ENCODE peak calls at places on chromosomes 5 and 9, in five cellular contexts. One of them, this sample, is unnamed.

GRCh38 chr5:142865631-142866030 is 95.5 kb downstream of the ARHGAP26 start:
- DNase-seq in upper lobe of right lung: no peak
- DNase-seq in amniotic stem cell: no peak
- DNase-seq in activated naive CD4-positive, alpha-beta T cell: no peak
- DNase-seq in fibroblast of mammary gland: no peak
- DNase-seq in this sample: no peak

GRCh38 chr9:85208666-85209065 is 533.1 kb downstream of the AGTPBP1 start:
- DNase-seq in upper lobe of right lung: no peak
- DNase-seq in amniotic stem cell: no peak
- DNase-seq in activated naive CD4-positive, alpha-beta T cell: no peak
- DNase-seq in fibroblast of mammary gland: no peak
- DNase-seq in this sample: no peak

GRCh38 chr5:78537821-78538220 is 110.8 kb downstream of the LHFPL2 start:
- DNase-seq in upper lobe of right lung: no peak
- DNase-seq in amniotic stem cell: no peak
- DNase-seq in activated naive CD4-positive, alpha-beta T cell: no peak
- DNase-seq in fibroblast of mammary gland: peak; percentile 75
- DNase-seq in this sample: no peak

GRCh38 chr9:6680797-6681146 is 35.2 kb upstream of the GLDC start:
- DNase-seq in upper lobe of right lung: peak; percentile 90
- DNase-seq in amniotic stem cell: no peak
- DNase-seq in activated naive CD4-positive, alpha-beta T cell: peak; percentile 64
- DNase-seq in fibroblast of mammary gland: peak; percentile 26
- DNase-seq in this sample: no peak

GRCh38 chr9:28093141-28093540 is 519.9 kb upstream of the C9orf72 start:
- DNase-seq in upper lobe of right lung: no peak
- DNase-seq in amniotic stem cell: no peak
- DNase-seq in activated naive CD4-positive, alpha-beta T cell: no peak
- DNase-seq in fibroblast of mammary gland: no peak
- DNase-seq in this sample: no peak

GRCh38 chr9:4986291-4986690 is 1.2 kb downstream of the JAK2 start:
- DNase-seq in upper lobe of right lung: no peak
- DNase-seq in amniotic stem cell: no peak
- DNase-seq in activated naive CD4-positive, alpha-beta T cell: no peak
- DNase-seq in fibroblast of mammary gland: peak; percentile 22
- DNase-seq in this sample: no peak

GRCh38 chr5:136021016-136021405 is 7.8 kb upstream of the TGFBI start:
- DNase-seq in upper lobe of right lung: no peak
- DNase-seq in amniotic stem cell: no peak
- DNase-seq in activated naive CD4-positive, alpha-beta T cell: no peak
- DNase-seq in fibroblast of mammary gland: peak; percentile 80
- DNase-seq in this sample: no peak

GRCh38 chr5:163789870-163790269 is 284.5 kb downstream of the MAT2B start:
- DNase-seq in upper lobe of right lung: no peak
- DNase-seq in amniotic stem cell: no peak
- DNase-seq in activated naive CD4-positive, alpha-beta T cell: no peak
- DNase-seq in fibroblast of mammary gland: peak; percentile 57
- DNase-seq in this sample: no peak

GRCh38 chr5:151406322-151406947 is 41.0 kb upstream of the SLC36A1 start:
- DNase-seq in upper lobe of right lung: no peak
- DNase-seq in amniotic stem cell: no peak
- DNase-seq in activated naive CD4-positive, alpha-beta T cell: no peak
- DNase-seq in fibroblast of mammary gland: peak; percentile 4
- DNase-seq in this sample: no peak

GRCh38 chr5:98839469-98840383 is 66.3 kb downstream of the RGMB start:
- DNase-seq in upper lobe of right lung: no peak
- DNase-seq in amniotic stem cell: no peak
- DNase-seq in activated naive CD4-positive, alpha-beta T cell: no peak
- DNase-seq in fibroblast of mammary gland: peak; percentile 16
- DNase-seq in this sample: no peak

GRCh38 chr5:83633285-83633684 is 87.4 kb downstream of the HAPLN1 start:
- DNase-seq in upper lobe of right lung: no peak
- DNase-seq in amniotic stem cell: no peak
- DNase-seq in activated naive CD4-positive, alpha-beta T cell: no peak
- DNase-seq in fibroblast of mammary gland: no peak
- DNase-seq in this sample: no peak

GRCh38 chr5:150609843-150610584 is 30.4 kb upstream of the SYNPO start:
- DNase-seq in upper lobe of right lung: no peak
- DNase-seq in amniotic stem cell: no peak
- DNase-seq in activated naive CD4-positive, alpha-beta T cell: no peak
- DNase-seq in fibroblast of mammary gland: no peak
- DNase-seq in this sample: peak; percentile 60

GRCh38 chr5:62689599-62690368 is 111.2 kb downstream of the LRRC70 start:
- DNase-seq in upper lobe of right lung: no peak
- DNase-seq in amniotic stem cell: no peak
- DNase-seq in activated naive CD4-positive, alpha-beta T cell: no peak
- DNase-seq in fibroblast of mammary gland: no peak
- DNase-seq in this sample: no peak

GRCh38 chr5:32600057-32600622 is 14.8 kb downstream of the SUB1 start:
- DNase-seq in upper lobe of right lung: no peak
- DNase-seq in amniotic stem cell: peak; percentile 66
- DNase-seq in activated naive CD4-positive, alpha-beta T cell: no peak
- DNase-seq in fibroblast of mammary gland: peak; percentile 94
- DNase-seq in this sample: no peak

GRCh38 chr5:132472431-132472830 is 18.1 kb downstream of the IRF1 start:
- DNase-seq in upper lobe of right lung: peak; percentile 25
- DNase-seq in amniotic stem cell: no peak
- DNase-seq in activated naive CD4-positive, alpha-beta T cell: no peak
- DNase-seq in fibroblast of mammary gland: no peak
- DNase-seq in this sample: no peak

GRCh38 chr9:88267283-88267682 is 121.0 kb upstream of the SPIN1 start:
- DNase-seq in upper lobe of right lung: no peak
- DNase-seq in amniotic stem cell: no peak
- DNase-seq in activated naive CD4-positive, alpha-beta T cell: no peak
- DNase-seq in fibroblast of mammary gland: no peak
- DNase-seq in this sample: no peak

GRCh38 chr5:154311362-154311761 is 120.8 kb downstream of the GALNT10 start:
- DNase-seq in upper lobe of right lung: no peak
- DNase-seq in amniotic stem cell: no peak
- DNase-seq in activated naive CD4-positive, alpha-beta T cell: no peak
- DNase-seq in fibroblast of mammary gland: no peak
- DNase-seq in this sample: no peak

GRCh38 chr5:83720805-83721431 is at the start of gene HAPLN1:
- DNase-seq in upper lobe of right lung: no peak
- DNase-seq in amniotic stem cell: no peak
- DNase-seq in activated naive CD4-positive, alpha-beta T cell: no peak
- DNase-seq in fibroblast of mammary gland: no peak
- DNase-seq in this sample: no peak

GRCh38 chr9:89604463-89605180 is at the start of gene GADD45G:
- DNase-seq in upper lobe of right lung: peak; percentile 96
- DNase-seq in amniotic stem cell: no peak
- DNase-seq in activated naive CD4-positive, alpha-beta T cell: peak; percentile 29
- DNase-seq in fibroblast of mammary gland: peak; percentile 78
- DNase-seq in this sample: peak; percentile 94

GRCh38 chr5:141349917-141350619 is at the start of gene PCDHGB1:
- DNase-seq in upper lobe of right lung: no peak
- DNase-seq in amniotic stem cell: peak; percentile 13
- DNase-seq in activated naive CD4-positive, alpha-beta T cell: no peak
- DNase-seq in fibroblast of mammary gland: peak; percentile 60
- DNase-seq in this sample: peak; percentile 41

GRCh38 chr5:173230741-173231380 is 4.1 kb downstream of the NKX2-5 start:
- DNase-seq in upper lobe of right lung: no peak
- DNase-seq in amniotic stem cell: no peak
- DNase-seq in activated naive CD4-positive, alpha-beta T cell: no peak
- DNase-seq in fibroblast of mammary gland: no peak
- DNase-seq in this sample: no peak

GRCh38 chr5:78275998-78276543 is 18.4 kb downstream of the AP3B1 start:
- DNase-seq in upper lobe of right lung: no peak
- DNase-seq in amniotic stem cell: no peak
- DNase-seq in activated naive CD4-positive, alpha-beta T cell: no peak
- DNase-seq in fibroblast of mammary gland: no peak
- DNase-seq in this sample: no peak

GRCh38 chr5:55160493-55161209 is 680 bp downstream of the GPX8 start:
- DNase-seq in upper lobe of right lung: no peak
- DNase-seq in amniotic stem cell: peak; percentile 87
- DNase-seq in activated naive CD4-positive, alpha-beta T cell: no peak
- DNase-seq in fibroblast of mammary gland: peak; percentile 95
- DNase-seq in this sample: peak; percentile 54

This sample was measured in psoas muscle.